ENCODE peak calls at places on chromosomes 6 and 20, in nine cellular contexts. One of them, this sample, is unnamed.

GRCh38 chr6:138734585-138734984 is 39.0 kb upstream of the CCDC28A start:
- DNase-seq in fibroblast of lung: no peak
- DNase-seq in Panc1: no peak
- DNase-seq in progenitor cell of endocrine pancreas: no peak
- DNase-seq in cardiac fibroblast: no peak
- DNase-seq in A549: no peak
- DNase-seq in uterus: no peak
- DNase-seq in fibroblast of mammary gland: no peak
- DNase-seq in HepG2: no peak
- DNase-seq in this sample: no peak

GRCh38 chr6:101429291-101429690 is 35.8 kb downstream of the GRIK2 start:
- DNase-seq in fibroblast of lung: peak; percentile 14
- DNase-seq in Panc1: no peak
- DNase-seq in progenitor cell of endocrine pancreas: no peak
- DNase-seq in cardiac fibroblast: no peak
- DNase-seq in A549: no peak
- DNase-seq in uterus: no peak
- DNase-seq in fibroblast of mammary gland: peak; percentile 17
- DNase-seq in HepG2: no peak
- DNase-seq in this sample: no peak

GRCh38 chr20:63045401-63045800 is 38.6 kb upstream of the BHLHE23 start:
- DNase-seq in fibroblast of lung: no peak
- DNase-seq in Panc1: no peak
- DNase-seq in progenitor cell of endocrine pancreas: no peak
- DNase-seq in cardiac fibroblast: no peak
- DNase-seq in A549: no peak
- DNase-seq in uterus: no peak
- DNase-seq in fibroblast of mammary gland: no peak
- DNase-seq in HepG2: no peak
- DNase-seq in this sample: peak; percentile 21

GRCh38 chr20:46618316-46619110 is 32.7 kb downstream of the SLC13A3 start:
- DNase-seq in fibroblast of lung: no peak
- DNase-seq in Panc1: no peak
- DNase-seq in progenitor cell of endocrine pancreas: no peak
- DNase-seq in cardiac fibroblast: no peak
- DNase-seq in A549: no peak
- DNase-seq in uterus: no peak
- DNase-seq in fibroblast of mammary gland: no peak
- DNase-seq in HepG2: no peak
- DNase-seq in this sample: no peak

GRCh38 chr20:20668639-20669038 is 43.8 kb downstream of the RALGAPA2 start:
- DNase-seq in fibroblast of lung: peak; percentile 36
- DNase-seq in Panc1: no peak
- DNase-seq in progenitor cell of endocrine pancreas: no peak
- DNase-seq in cardiac fibroblast: no peak
- DNase-seq in A549: no peak
- DNase-seq in uterus: no peak
- DNase-seq in fibroblast of mammary gland: no peak
- DNase-seq in HepG2: no peak
- DNase-seq in this sample: no peak

GRCh38 chr20:655730-656624 is 3.0 kb upstream of the SRXN1 start:
- DNase-seq in fibroblast of lung: no peak
- DNase-seq in Panc1: no peak
- DNase-seq in progenitor cell of endocrine pancreas: no peak
- DNase-seq in cardiac fibroblast: no peak
- DNase-seq in A549: no peak
- DNase-seq in uterus: no peak
- DNase-seq in fibroblast of mammary gland: no peak
- DNase-seq in HepG2: no peak
- DNase-seq in this sample: no peak

GRCh38 chr20:60365882-60366281 is 407.7 kb downstream of the CDH26 start:
- DNase-seq in fibroblast of lung: no peak
- DNase-seq in Panc1: no peak
- DNase-seq in progenitor cell of endocrine pancreas: no peak
- DNase-seq in cardiac fibroblast: no peak
- DNase-seq in A549: no peak
- DNase-seq in uterus: no peak
- DNase-seq in fibroblast of mammary gland: no peak
- DNase-seq in HepG2: no peak
- DNase-seq in this sample: no peak

GRCh38 chr6:139027620-139028182 is 844 bp upstream of the ABRACL start:
- DNase-seq in fibroblast of lung: peak; percentile 45
- DNase-seq in Panc1: no peak
- DNase-seq in progenitor cell of endocrine pancreas: no peak
- DNase-seq in cardiac fibroblast: peak; percentile 31
- DNase-seq in A549: no peak
- DNase-seq in uterus: no peak
- DNase-seq in fibroblast of mammary gland: peak; percentile 69
- DNase-seq in HepG2: no peak
- DNase-seq in this sample: no peak

GRCh38 chr6:21678990-21679389 is 85.4 kb downstream of the SOX4 start:
- DNase-seq in fibroblast of lung: peak; percentile 95
- DNase-seq in Panc1: no peak
- DNase-seq in progenitor cell of endocrine pancreas: no peak
- DNase-seq in cardiac fibroblast: peak; percentile 88
- DNase-seq in A549: peak; percentile 32
- DNase-seq in uterus: no peak
- DNase-seq in fibroblast of mammary gland: peak; percentile 14
- DNase-seq in HepG2: peak; percentile 43
- DNase-seq in this sample: no peak

GRCh38 chr20:6920991-6921613 is 153.6 kb downstream of the BMP2 start:
- DNase-seq in fibroblast of lung: peak; percentile 5
- DNase-seq in Panc1: no peak
- DNase-seq in progenitor cell of endocrine pancreas: no peak
- DNase-seq in cardiac fibroblast: peak; percentile 9
- DNase-seq in A549: no peak
- DNase-seq in uterus: no peak
- DNase-seq in fibroblast of mammary gland: no peak
- DNase-seq in HepG2: no peak
- DNase-seq in this sample: no peak

GRCh38 chr6:45447005-45447404 is 69.3 kb upstream of the SUPT3H start:
- DNase-seq in fibroblast of lung: no peak
- DNase-seq in Panc1: no peak
- DNase-seq in progenitor cell of endocrine pancreas: no peak
- DNase-seq in cardiac fibroblast: no peak
- DNase-seq in A549: no peak
- DNase-seq in uterus: no peak
- DNase-seq in fibroblast of mammary gland: no peak
- DNase-seq in HepG2: no peak
- DNase-seq in this sample: no peak

GRCh38 chr20:44026932-44027685 is 112.5 kb downstream of the TOX2 start:
- DNase-seq in fibroblast of lung: no peak
- DNase-seq in Panc1: no peak
- DNase-seq in progenitor cell of endocrine pancreas: no peak
- DNase-seq in cardiac fibroblast: no peak
- DNase-seq in A549: no peak
- DNase-seq in uterus: no peak
- DNase-seq in fibroblast of mammary gland: peak; percentile 49
- DNase-seq in HepG2: no peak
- DNase-seq in this sample: no peak

GRCh38 chr6:24985313-24985712 is 49.6 kb upstream of the RIPOR2 start:
- DNase-seq in fibroblast of lung: no peak
- DNase-seq in Panc1: no peak
- DNase-seq in progenitor cell of endocrine pancreas: no peak
- DNase-seq in cardiac fibroblast: no peak
- DNase-seq in A549: no peak
- DNase-seq in uterus: no peak
- DNase-seq in fibroblast of mammary gland: no peak
- DNase-seq in HepG2: no peak
- DNase-seq in this sample: no peak

GRCh38 chr20:35058184-35058583 is 34.4 kb downstream of the TRPC4AP start:
- DNase-seq in fibroblast of lung: no peak
- DNase-seq in Panc1: no peak
- DNase-seq in progenitor cell of endocrine pancreas: no peak
- DNase-seq in cardiac fibroblast: no peak
- DNase-seq in A549: no peak
- DNase-seq in uterus: no peak
- DNase-seq in fibroblast of mammary gland: no peak
- DNase-seq in HepG2: no peak
- DNase-seq in this sample: no peak

GRCh38 chr6:147126618-147127022 is 77.6 kb upstream of the STXBP5 start:
- DNase-seq in fibroblast of lung: no peak
- DNase-seq in Panc1: no peak
- DNase-seq in progenitor cell of endocrine pancreas: no peak
- DNase-seq in cardiac fibroblast: peak; percentile 33
- DNase-seq in A549: no peak
- DNase-seq in uterus: no peak
- DNase-seq in fibroblast of mammary gland: no peak
- DNase-seq in HepG2: no peak
- DNase-seq in this sample: no peak
- TF ChIP-seq CTCF in fibroblast of lung: no peak
- TF ChIP-seq CTCF in Panc1: no peak
- TF ChIP-seq CTCF in progenitor cell of endocrine pancreas: no peak
- TF ChIP-seq CTCF in cardiac fibroblast: no peak
- TF ChIP-seq CTCF in A549: no peak
- TF ChIP-seq CTCF in uterus: no peak
- TF ChIP-seq CTCF in fibroblast of mammary gland: no peak
- TF ChIP-seq CTCF in HepG2: no peak
- TF ChIP-seq CTCF in this sample: no peak

GRCh38 chr6:89580997-89581666 is 57.4 kb downstream of the LYRM2 start:
- DNase-seq in fibroblast of lung: no peak
- DNase-seq in Panc1: no peak
- DNase-seq in progenitor cell of endocrine pancreas: no peak
- DNase-seq in cardiac fibroblast: no peak
- DNase-seq in A549: no peak
- DNase-seq in uterus: no peak
- DNase-seq in fibroblast of mammary gland: no peak
- DNase-seq in HepG2: no peak
- DNase-seq in this sample: no peak

GRCh38 chr6:89574860-89575561 is 63.5 kb downstream of the LYRM2 start:
- DNase-seq in fibroblast of lung: no peak
- DNase-seq in Panc1: no peak
- DNase-seq in progenitor cell of endocrine pancreas: no peak
- DNase-seq in cardiac fibroblast: no peak
- DNase-seq in A549: no peak
- DNase-seq in uterus: no peak
- DNase-seq in fibroblast of mammary gland: no peak
- DNase-seq in HepG2: no peak
- DNase-seq in this sample: no peak

DNA sequence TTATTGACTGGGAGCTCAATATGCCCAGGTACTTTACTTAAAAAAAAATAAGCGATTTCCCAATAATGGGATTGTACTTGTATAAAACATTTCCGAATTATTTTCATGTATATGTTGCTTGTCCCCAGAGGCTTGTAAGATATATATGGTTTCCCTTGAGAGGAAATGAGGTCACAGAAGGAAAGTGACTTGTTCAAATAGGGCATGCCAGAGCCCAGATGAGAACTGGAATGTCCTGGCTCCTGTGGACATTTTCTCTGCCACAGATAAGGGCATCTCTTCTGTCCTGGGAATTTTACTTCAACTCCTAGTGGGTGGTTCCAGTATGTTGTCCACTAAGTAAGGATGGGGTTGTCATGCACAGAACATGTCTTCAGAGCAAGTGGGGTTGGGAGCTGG is 63.0 kb downstream of the LYRM2 start:
- DNase-seq in fibroblast of lung: no peak
- DNase-seq in Panc1: no peak
- DNase-seq in progenitor cell of endocrine pancreas: no peak
- DNase-seq in cardiac fibroblast: no peak
- DNase-seq in A549: no peak
- DNase-seq in uterus: no peak
- DNase-seq in fibroblast of mammary gland: no peak
- DNase-seq in HepG2: no peak
- DNase-seq in this sample: no peak
- TF ChIP-seq CTCF in fibroblast of lung: no peak
- TF ChIP-seq CTCF in Panc1: no peak
- TF ChIP-seq CTCF in progenitor cell of endocrine pancreas: no peak
- TF ChIP-seq CTCF in cardiac fibroblast: no peak
- TF ChIP-seq CTCF in A549: no peak
- TF ChIP-seq CTCF in uterus: no peak
- TF ChIP-seq CTCF in fibroblast of mammary gland: no peak
- TF ChIP-seq CTCF in HepG2: no peak
- TF ChIP-seq CTCF in this sample: no peak

GRCh38 chr6:85660181-85660611 is 17.5 kb upstream of the SYNCRIP start:
- DNase-seq in fibroblast of lung: peak; percentile 99
- DNase-seq in Panc1: no peak
- DNase-seq in progenitor cell of endocrine pancreas: no peak
- DNase-seq in cardiac fibroblast: peak; percentile 96
- DNase-seq in A549: peak; percentile 40
- DNase-seq in uterus: no peak
- DNase-seq in fibroblast of mammary gland: peak; percentile 97
- DNase-seq in HepG2: peak; percentile 59
- DNase-seq in this sample: no peak
- TF ChIP-seq CTCF in fibroblast of lung: no peak
- TF ChIP-seq CTCF in Panc1: no peak
- TF ChIP-seq CTCF in progenitor cell of endocrine pancreas: no peak
- TF ChIP-seq CTCF in cardiac fibroblast: peak; percentile 11
- TF ChIP-seq CTCF in A549: no peak
- TF ChIP-seq CTCF in uterus: no peak
- TF ChIP-seq CTCF in fibroblast of mammary gland: peak; percentile 39
- TF ChIP-seq CTCF in HepG2: peak; percentile 77
- TF ChIP-seq CTCF in this sample: no peak

GRCh38 chr6:169474362-169474761 is 220.7 kb upstream of the THBS2 start:
- DNase-seq in fibroblast of lung: no peak
- DNase-seq in Panc1: no peak
- DNase-seq in progenitor cell of endocrine pancreas: no peak
- DNase-seq in cardiac fibroblast: no peak
- DNase-seq in A549: no peak
- DNase-seq in uterus: no peak
- DNase-seq in fibroblast of mammary gland: no peak
- DNase-seq in HepG2: no peak
- DNase-seq in this sample: no peak

GRCh38 chr6:169469028-169469427 is 215.4 kb upstream of the THBS2 start:
- DNase-seq in fibroblast of lung: no peak
- DNase-seq in Panc1: no peak
- DNase-seq in progenitor cell of endocrine pancreas: no peak
- DNase-seq in cardiac fibroblast: no peak
- DNase-seq in A549: no peak
- DNase-seq in uterus: no peak
- DNase-seq in fibroblast of mammary gland: no peak
- DNase-seq in HepG2: no peak
- DNase-seq in this sample: no peak

GRCh38 chr6:169470790-169471189 is 217.1 kb upstream of the THBS2 start:
- DNase-seq in fibroblast of lung: no peak
- DNase-seq in Panc1: no peak
- DNase-seq in progenitor cell of endocrine pancreas: no peak
- DNase-seq in cardiac fibroblast: no peak
- DNase-seq in A549: no peak
- DNase-seq in uterus: no peak
- DNase-seq in fibroblast of mammary gland: no peak
- DNase-seq in HepG2: no peak
- DNase-seq in this sample: no peak

GRCh38 chr6:169472786-169473416 is 219.3 kb upstream of the THBS2 start:
- DNase-seq in fibroblast of lung: no peak
- DNase-seq in Panc1: no peak
- DNase-seq in progenitor cell of endocrine pancreas: no peak
- DNase-seq in cardiac fibroblast: no peak
- DNase-seq in A549: no peak
- DNase-seq in uterus: no peak
- DNase-seq in fibroblast of mammary gland: no peak
- DNase-seq in HepG2: no peak
- DNase-seq in this sample: no peak

DNA sequence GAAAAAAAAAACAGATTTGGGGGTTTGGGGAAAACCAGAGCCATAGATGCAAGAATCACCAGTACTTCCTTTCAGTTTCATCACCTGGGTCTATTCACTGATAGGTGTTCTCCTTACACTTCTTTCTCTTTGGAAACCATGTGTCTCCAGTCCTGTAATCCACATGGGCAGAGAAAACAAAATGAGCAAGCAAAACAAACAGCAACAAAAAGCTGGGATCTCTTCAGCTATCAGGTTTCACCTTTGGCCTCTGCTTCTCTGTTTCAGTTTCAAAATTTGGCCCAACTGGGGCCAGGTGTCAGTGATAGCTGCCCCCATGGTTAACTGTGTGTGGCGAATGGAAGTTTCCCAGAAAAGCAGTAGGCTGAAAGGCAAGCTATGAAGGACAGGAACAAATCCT is 220.0 kb upstream of the THBS2 start:
- DNase-seq in fibroblast of lung: no peak
- DNase-seq in Panc1: no peak
- DNase-seq in progenitor cell of endocrine pancreas: no peak
- DNase-seq in cardiac fibroblast: no peak
- DNase-seq in A549: no peak
- DNase-seq in uterus: no peak
- DNase-seq in fibroblast of mammary gland: no peak
- DNase-seq in HepG2: no peak
- DNase-seq in this sample: no peak
- TF ChIP-seq CTCF in fibroblast of lung: no peak
- TF ChIP-seq CTCF in Panc1: no peak
- TF ChIP-seq CTCF in progenitor cell of endocrine pancreas: no peak
- TF ChIP-seq CTCF in cardiac fibroblast: no peak
- TF ChIP-seq CTCF in A549: no peak
- TF ChIP-seq CTCF in uterus: no peak
- TF ChIP-seq CTCF in fibroblast of mammary gland: no peak
- TF ChIP-seq CTCF in HepG2: no peak
- TF ChIP-seq CTCF in this sample: no peak